ENCODE peak calls at places on chromosome 20, in four cellular contexts. E is H1, F is HepG2, V is K562. S is an unnamed sample.

GRCh38 chr20:21352703-21353102 is 44.6 kb downstream of the NKX2-4 start:
- DNase-seq in V (no peak), F (peak; percentile 51), E (no peak), S (peak; percentile 18)

GRCh38 chr20:54431545-54431944 is 43.8 kb upstream of the DOK5 start:
- DNase-seq in V (no peak), F (no peak), E (no peak), S (no peak)

GRCh38 chr20:21202284-21202683 is 76.4 kb downstream of the KIZ start:
- DNase-seq in E (no peak), F (peak; percentile 16), V (no peak), S (peak; percentile 1)

GRCh38 chr20:31968299-31969126 is 562 bp downstream of the XKR7 start:
- DNase-seq in E (peak; percentile 99), F (peak; percentile 64), V (peak; percentile 96), S (peak; percentile 69)

GRCh38 chr20:37237656-37238055 is 24.0 kb downstream of the GHRH start:
- DNase-seq in V (no peak), E (no peak), F (no peak), S (no peak)

GRCh38 chr20:56581701-56582100 is 47.4 kb upstream of the TFAP2C start:
- DNase-seq in V (no peak), F (peak; percentile 19), E (no peak), S (no peak)

GRCh38 chr20:64068381-64069208 is 5.6 kb downstream of the TCEA2 start:
- DNase-seq in V (no peak), E (no peak), F (no peak), S (no peak)

GRCh38 chr20:36206068-36206467 is 30.2 kb upstream of the AAR2 start:
- DNase-seq in V (no peak), F (no peak), E (no peak), S (no peak)

GRCh38 chr20:610130-611046 is at the start of gene TCF15:
- DNase-seq in V (peak; percentile 98), F (no peak), E (peak; percentile 81), S (peak; percentile 34)

GRCh38 chr20:51339721-51340450 is 202.6 kb downstream of the NFATC2 start:
- DNase-seq in E (no peak), V (no peak), F (no peak), S (peak; percentile 61)

GRCh38 chr20:2386516-2387179 is 5.9 kb downstream of the TGM6 start:
- DNase-seq in V (no peak), E (no peak), F (no peak), S (peak; percentile 8)
- TF ChIP-seq JUN in V (no peak), E (no peak), F (no peak), S (no peak)

GRCh38 chr20:40640667-40641066 is 48.4 kb downstream of the MAFB start:
- DNase-seq in V (no peak), E (no peak), F (no peak), S (no peak)
- H3K9ac ChIP-seq in V (no peak overlapping the region), E (no peak overlapping the region), F (no peak overlapping the region), S (no peak overlapping the region)

GRCh38 chr20:24998631-24999445 is 6.3 kb upstream of the APMAP start:
- DNase-seq in E (peak; percentile 30), F (no peak), V (no peak), S (no peak)
- TF ChIP-seq JUN in E (no peak), F (no peak), V (no peak), S (no peak)

DNA sequence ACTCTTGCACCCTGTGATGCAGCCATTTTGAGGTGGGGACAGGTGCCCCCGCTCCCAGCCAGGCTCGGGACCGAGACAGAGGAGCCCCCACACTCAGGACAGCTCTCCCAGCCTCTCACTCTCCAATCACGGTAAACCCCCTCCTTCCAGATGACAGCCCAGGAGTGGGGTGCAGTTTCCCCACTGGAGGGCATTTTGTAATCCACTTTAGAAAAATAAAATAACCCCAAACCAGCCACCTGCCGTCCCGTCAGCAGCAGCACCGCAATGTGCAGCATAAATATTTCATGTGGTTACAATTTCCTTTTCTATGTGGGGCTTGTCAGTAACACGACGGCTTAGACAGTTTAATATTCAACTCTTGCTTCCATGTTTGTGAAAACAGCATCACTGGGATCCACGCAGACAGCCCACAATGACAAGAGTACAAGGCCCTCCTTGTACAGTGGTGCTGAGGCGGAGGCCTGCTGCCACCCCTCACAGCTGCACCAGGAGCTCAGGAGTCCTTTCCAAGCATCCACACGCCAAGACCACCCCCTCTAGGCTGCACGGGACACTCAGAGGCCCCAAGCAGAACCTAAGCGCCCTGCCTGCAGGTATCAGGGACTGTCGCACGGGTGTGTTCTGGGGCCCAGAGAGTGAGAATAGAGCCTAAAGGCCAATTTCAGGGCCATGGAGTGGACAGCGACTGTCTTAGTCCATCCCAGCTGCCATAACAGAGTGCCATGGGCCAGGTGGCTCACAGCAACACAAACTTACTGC is 116.7 kb downstream of the JPH2 start:
- DNase-seq in F (no peak), E (peak; percentile 27), V (no peak), S (no peak)
- H3K9ac ChIP-seq in F (no peak overlapping the region), E (no peak overlapping the region), V (no peak overlapping the region), S (no peak overlapping the region)

S was measured in endothelial cell of umbilical vein.